ENCODE peak calls at places on chromosome 20, in five cellular contexts. C is stimulated activated CD8-positive, alpha-beta memory T cell treated with anti-CD3 and anti-CD28 coated beads, Interleukin-15, amount 100 ng/mL, for 48 hours; W is ureter; Z is anterior cingulate cortex; M is pancreas. R is an unnamed sample.

GRCh38 chr20:59823860-59824259 is 109.6 kb downstream of the SYCP2 start:
- DNase-seq in C (no peak), W (no peak), Z (no peak), M (no peak), R (no peak)

GRCh38 chr20:44002861-44003260 is 88.2 kb downstream of the TOX2 start:
- DNase-seq in C (no peak), W (no peak), Z (no peak), M (no peak), R (no peak)

GRCh38 chr20:62830821-62831220 is 14.0 kb downstream of the COL9A3 start:
- DNase-seq in C (no peak), W (no peak), Z (no peak), M (peak; percentile 55), R (no peak)

GRCh38 chr20:60055740-60056139 is 97.5 kb downstream of the CDH26 start:
- DNase-seq in C (no peak), W (no peak), Z (peak; percentile 62), M (no peak), R (peak; percentile 33)

GRCh38 chr20:57996936-57997629 is 231.4 kb downstream of the ANKRD60 start:
- DNase-seq in C (no peak), W (no peak), Z (no peak), M (no peak), R (no peak)

GRCh38 chr20:10313215-10313614 is 94.6 kb downstream of the SNAP25 start:
- DNase-seq in C (no peak), W (no peak), Z (no peak), M (no peak), R (no peak)

GRCh38 chr20:58523916-58524315 is 8.7 kb upstream of the APCDD1L start:
- DNase-seq in C (no peak), W (no peak), Z (no peak), M (no peak), R (no peak)

GRCh38 chr20:34427331-34427730 is 64.3 kb downstream of the ITCH start:
- DNase-seq in C (no peak), W (no peak), Z (no peak), M (no peak), R (no peak)

GRCh38 chr20:17538517-17539170 is 7.5 kb upstream of the BFSP1 start:
- DNase-seq in C (no peak), W (no peak), Z (no peak), M (no peak), R (peak; percentile 6)

GRCh38 chr20:9214676-9215075 is 145.8 kb downstream of the PLCB4 start:
- DNase-seq in C (no peak), W (no peak), Z (no peak), M (no peak), R (no peak)

GRCh38 chr20:9912858-9913434 is 74.1 kb upstream of the PAK5 start:
- DNase-seq in C (no peak), W (peak; percentile 48), Z (peak; percentile 56), M (no peak), R (peak; percentile 23)

GRCh38 chr20:17971571-17972013 is 2.8 kb downstream of the MGME1 start:
- DNase-seq in C (no peak), W (no peak), Z (peak; percentile 35), M (no peak), R (no peak)

GRCh38 chr20:38680492-38681118 is 43.7 kb upstream of the SLC32A1 start:
- DNase-seq in C (no peak), W (no peak), Z (no peak), M (no peak), R (peak; percentile 29)

GRCh38 chr20:4244700-4245485 is 229.5 kb upstream of the RNF24 start:
- DNase-seq in C (no peak), W (peak; percentile 67), Z (no peak), M (no peak), R (no peak)

GRCh38 chr20:47784599-47785320 is 521 bp downstream of the SULF2 start:
- DNase-seq in C (no peak), W (peak; percentile 52), Z (no peak), M (no peak), R (no peak)

GRCh38 chr20:13356087-13356486 is 135.0 kb downstream of the ISM1 start:
- DNase-seq in C (no peak), W (no peak), Z (no peak), M (no peak), R (no peak)

R was measured in activated T-cell treated with anti-CD3 and anti-CD28 coated beads, Interleukin-2, amount 50 U/mL, for 72 hours.